ENCODE peak calls at places on chromosome 2, in four cellular contexts. One of them, this sample, is unnamed. For H3K4me1 and H3K36me3, the result is how much of the 10 kb centered on the place peaks cover.

GRCh38 chr2:177432703-177433102 is 40.1 kb downstream of the AGPS start:
- DNase-seq in cardiac muscle cell: no peak
- DNase-seq in upper lobe of right lung: no peak
- DNase-seq in neural progenitor cell: no peak
- DNase-seq in this sample: no peak

GRCh38 chr2:232324778-232325177 is 53.8 kb upstream of the ALPP start:
- DNase-seq in cardiac muscle cell: no peak
- DNase-seq in upper lobe of right lung: no peak
- DNase-seq in neural progenitor cell: no peak
- DNase-seq in this sample: no peak

GRCh38 chr2:96512341-96512740 is 7.2 kb upstream of the NEURL3 start:
- DNase-seq in cardiac muscle cell: no peak
- DNase-seq in upper lobe of right lung: no peak
- DNase-seq in neural progenitor cell: no peak
- DNase-seq in this sample: no peak

GRCh38 chr2:241052677-241053360 is 49.3 kb downstream of the MTERF4 start:
- DNase-seq in cardiac muscle cell: no peak
- DNase-seq in upper lobe of right lung: no peak
- DNase-seq in neural progenitor cell: no peak
- DNase-seq in this sample: no peak

GRCh38 chr2:231611273-231612198 is 18.9 kb downstream of the TEX44 start:
- DNase-seq in cardiac muscle cell: peak
- DNase-seq in upper lobe of right lung: no peak
- DNase-seq in neural progenitor cell: peak
- DNase-seq in this sample: no peak

GRCh38 chr2:217857624-217858506 is 144.9 kb downstream of the TNS1 start:
- DNase-seq in cardiac muscle cell: no peak
- DNase-seq in upper lobe of right lung: no peak
- DNase-seq in neural progenitor cell: no peak
- DNase-seq in this sample: no peak

GRCh38 chr2:45945182-45945779 is 293.8 kb downstream of the PRKCE start:
- DNase-seq in cardiac muscle cell: no peak
- DNase-seq in upper lobe of right lung: no peak
- DNase-seq in neural progenitor cell: no peak
- DNase-seq in this sample: no peak

GRCh38 chr2:32565902-32566301 is 61.9 kb upstream of the TTC27 start:
- DNase-seq in cardiac muscle cell: no peak
- DNase-seq in upper lobe of right lung: no peak
- DNase-seq in neural progenitor cell: no peak
- DNase-seq in this sample: no peak

GRCh38 chr2:224833986-224834385 is 117.8 kb upstream of the CCDC195 start:
- DNase-seq in cardiac muscle cell: no peak
- DNase-seq in upper lobe of right lung: no peak
- DNase-seq in neural progenitor cell: no peak
- DNase-seq in this sample: no peak

GRCh38 chr2:238970553-238971081 is 122.7 kb downstream of the TWIST2 start:
- DNase-seq in cardiac muscle cell: peak
- DNase-seq in upper lobe of right lung: peak
- DNase-seq in neural progenitor cell: peak
- DNase-seq in this sample: no peak

GRCh38 chr2:189465478-189465877 is 24.2 kb downstream of the WDR75 start:
- DNase-seq in cardiac muscle cell: no peak
- DNase-seq in upper lobe of right lung: no peak
- DNase-seq in neural progenitor cell: no peak
- DNase-seq in this sample: no peak

GRCh38 chr2:160415991-160416390 is 77.6 kb downstream of the RBMS1 start:
- DNase-seq in cardiac muscle cell: no peak
- DNase-seq in upper lobe of right lung: no peak
- DNase-seq in neural progenitor cell: no peak
- DNase-seq in this sample: no peak

GRCh38 chr2:82636411-82637020 is 1822.6 kb downstream of the SUCLG1 start:
- DNase-seq in cardiac muscle cell: peak
- DNase-seq in upper lobe of right lung: no peak
- DNase-seq in neural progenitor cell: no peak
- DNase-seq in this sample: no peak

GRCh38 chr2:202109737-202110184 is 36.7 kb downstream of the KIAA2012 start:
- DNase-seq in cardiac muscle cell: peak
- DNase-seq in upper lobe of right lung: no peak
- DNase-seq in neural progenitor cell: peak
- DNase-seq in this sample: peak

GRCh38 chr2:130768191-130768855 is 13.0 kb downstream of the AMER3 start:
- DNase-seq in cardiac muscle cell: no peak
- DNase-seq in upper lobe of right lung: no peak
- DNase-seq in neural progenitor cell: no peak
- DNase-seq in this sample: no peak

GRCh38 chr2:136182315-136182714 is 64.4 kb upstream of the CXCR4 start:
- DNase-seq in cardiac muscle cell: no peak
- DNase-seq in upper lobe of right lung: no peak
- DNase-seq in neural progenitor cell: no peak
- DNase-seq in this sample: no peak

GRCh38 chr2:241777686-241778627 is 1.3 kb downstream of the GAL3ST2 start:
- DNase-seq in cardiac muscle cell: no peak
- DNase-seq in upper lobe of right lung: peak
- DNase-seq in neural progenitor cell: no peak
- DNase-seq in this sample: no peak

GRCh38 chr2:138485019-138485418 is 16.6 kb upstream of the SPOPL start:
- DNase-seq in cardiac muscle cell: no peak
- DNase-seq in upper lobe of right lung: no peak
- DNase-seq in neural progenitor cell: no peak
- DNase-seq in this sample: no peak

GRCh38 chr2:72325592-72326422 is 178.1 kb upstream of the CYP26B1 start:
- DNase-seq in cardiac muscle cell: peak
- DNase-seq in upper lobe of right lung: no peak
- DNase-seq in neural progenitor cell: peak
- DNase-seq in this sample: no peak

GRCh38 chr2:204795156-204795555 is 249.9 kb downstream of the PARD3B start:
- DNase-seq in cardiac muscle cell: peak
- DNase-seq in upper lobe of right lung: no peak
- DNase-seq in neural progenitor cell: no peak
- DNase-seq in this sample: no peak

GRCh38 chr2:69764286-69765058 is 22.5 kb downstream of the ANXA4 start:
- DNase-seq in cardiac muscle cell: no peak
- DNase-seq in upper lobe of right lung: no peak
- DNase-seq in neural progenitor cell: no peak
- DNase-seq in this sample: no peak

GRCh38 chr2:96353606-96354095 is 18.1 kb downstream of the NCAPH start:
- DNase-seq in cardiac muscle cell: peak
- DNase-seq in upper lobe of right lung: no peak
- DNase-seq in neural progenitor cell: no peak
- DNase-seq in this sample: no peak

GRCh38 chr2:121567957-121568409 is 37.3 kb downstream of the RNU4ATAC start:
- DNase-seq in cardiac muscle cell: no peak
- DNase-seq in upper lobe of right lung: no peak
- DNase-seq in neural progenitor cell: no peak
- DNase-seq in this sample: no peak

GRCh38 chr2:37501121-37501520 is 156.7 kb downstream of the QPCT start:
- DNase-seq in cardiac muscle cell: no peak
- DNase-seq in upper lobe of right lung: no peak
- DNase-seq in neural progenitor cell: no peak
- DNase-seq in this sample: no peak

GRCh38 chr2:162821176-162821575 is 17.4 kb downstream of the KCNH7 start:
- DNase-seq in cardiac muscle cell: no peak
- DNase-seq in upper lobe of right lung: no peak
- DNase-seq in neural progenitor cell: no peak
- DNase-seq in this sample: no peak

GRCh38 chr2:130756721-130757195 is 1.4 kb downstream of the AMER3 start:
- DNase-seq in cardiac muscle cell: no peak
- DNase-seq in upper lobe of right lung: no peak
- DNase-seq in neural progenitor cell: peak
- DNase-seq in this sample: no peak

GRCh38 chr2:714005-714741 is 37.0 kb upstream of the TMEM18 start:
- DNase-seq in cardiac muscle cell: peak
- DNase-seq in upper lobe of right lung: no peak
- DNase-seq in neural progenitor cell: peak
- DNase-seq in this sample: no peak

GRCh38 chr2:120737802-120738516 is 2.3 kb downstream of the GLI2 start:
- DNase-seq in cardiac muscle cell: peak
- DNase-seq in upper lobe of right lung: no peak
- DNase-seq in neural progenitor cell: peak
- DNase-seq in this sample: no peak

DNA sequence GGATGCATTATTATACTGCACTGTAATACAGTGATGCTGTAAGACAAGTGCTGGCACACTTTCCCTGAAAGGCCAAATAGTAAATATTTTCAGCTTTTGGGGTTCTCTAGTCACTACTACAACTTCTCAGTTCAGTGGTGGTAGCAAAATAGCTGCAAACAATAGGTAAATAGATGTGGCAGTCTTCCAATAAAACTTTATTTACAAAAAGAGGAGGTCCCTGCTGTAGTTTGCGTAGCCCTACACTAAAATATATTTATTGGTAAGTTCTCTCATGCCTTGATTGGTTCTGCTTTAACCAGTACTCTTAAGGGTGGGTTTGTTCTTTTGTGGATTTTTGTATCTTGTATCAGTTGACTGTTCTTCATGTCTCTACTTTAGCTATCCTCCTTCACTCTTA is 7.8 kb downstream of the GLS start:
- DNase-seq in cardiac muscle cell: no peak
- DNase-seq in upper lobe of right lung: no peak
- DNase-seq in neural progenitor cell: no peak
- DNase-seq in this sample: no peak
- H3K4me1 ChIP-seq in cardiac muscle cell: under half
- H3K4me1 ChIP-seq in upper lobe of right lung: under half
- H3K4me1 ChIP-seq in neural progenitor cell: under half
- H3K4me1 ChIP-seq in this sample: under half

DNA sequence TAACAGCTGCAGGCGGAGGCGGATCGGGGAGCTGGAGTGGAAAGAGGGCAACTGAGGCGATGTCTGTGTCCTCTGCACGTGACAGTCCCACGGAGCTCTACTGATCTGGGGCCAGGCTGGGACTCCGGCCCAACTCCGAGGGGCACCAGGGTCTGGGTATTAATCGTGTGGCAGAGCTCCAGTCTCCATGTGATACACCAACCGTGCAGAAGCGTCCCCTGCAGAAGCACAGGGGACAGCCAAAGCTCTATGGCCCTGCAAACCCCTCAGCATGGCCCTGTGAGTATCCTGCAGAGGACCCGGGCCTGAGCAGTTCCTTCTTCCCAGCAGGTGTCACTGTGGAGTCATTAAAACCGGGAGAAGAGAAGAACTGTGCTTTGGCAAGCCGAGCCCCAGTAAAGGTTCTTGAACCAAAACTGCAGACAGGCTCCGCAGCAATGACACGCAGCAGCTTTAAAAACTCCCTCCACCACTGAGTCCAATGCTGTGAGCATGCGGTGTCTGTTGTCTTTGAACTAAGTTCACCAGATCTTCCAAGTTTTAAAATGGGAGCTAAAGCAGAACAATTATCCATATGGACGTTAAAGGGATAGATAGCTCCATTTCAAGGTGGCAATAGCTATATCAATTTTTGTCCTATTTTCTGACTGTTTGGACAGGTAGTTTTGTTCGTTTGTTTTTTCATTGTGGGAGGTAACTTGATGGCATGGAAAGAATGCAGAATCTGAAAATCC is 79.4 kb downstream of the TMEM182 start:
- DNase-seq in cardiac muscle cell: peak
- DNase-seq in upper lobe of right lung: no peak
- DNase-seq in neural progenitor cell: peak
- DNase-seq in this sample: no peak
- TF ChIP-seq CTCF in cardiac muscle cell: peak
- TF ChIP-seq CTCF in upper lobe of right lung: peak
- TF ChIP-seq CTCF in neural progenitor cell: peak
- TF ChIP-seq CTCF in this sample: no peak

GRCh38 chr2:84849271-84849952 is 31.5 kb downstream of the TRABD2A start:
- DNase-seq in cardiac muscle cell: no peak
- DNase-seq in upper lobe of right lung: no peak
- DNase-seq in neural progenitor cell: no peak
- DNase-seq in this sample: no peak

GRCh38 chr2:84854835-84855234 is 26.0 kb downstream of the TRABD2A start:
- DNase-seq in cardiac muscle cell: no peak
- DNase-seq in upper lobe of right lung: no peak
- DNase-seq in neural progenitor cell: no peak
- DNase-seq in this sample: no peak

GRCh38 chr2:84855730-84856129 is 25.2 kb downstream of the TRABD2A start:
- DNase-seq in cardiac muscle cell: no peak
- DNase-seq in upper lobe of right lung: no peak
- DNase-seq in neural progenitor cell: peak
- DNase-seq in this sample: no peak

GRCh38 chr2:84850471-84850870 is 30.4 kb downstream of the TRABD2A start:
- DNase-seq in cardiac muscle cell: no peak
- DNase-seq in upper lobe of right lung: no peak
- DNase-seq in neural progenitor cell: no peak
- DNase-seq in this sample: no peak

GRCh38 chr2:84851876-84852275 is 29.0 kb downstream of the TRABD2A start:
- DNase-seq in cardiac muscle cell: no peak
- DNase-seq in upper lobe of right lung: no peak
- DNase-seq in neural progenitor cell: no peak
- DNase-seq in this sample: no peak
- H3K36me3 ChIP-seq in cardiac muscle cell: under half
- H3K36me3 ChIP-seq in upper lobe of right lung: under half
- H3K36me3 ChIP-seq in neural progenitor cell: under half
- H3K36me3 ChIP-seq in this sample: under half

GRCh38 chr2:234245945-234246344 is 195.4 kb downstream of the SPP2 start:
- DNase-seq in cardiac muscle cell: peak
- DNase-seq in upper lobe of right lung: no peak
- DNase-seq in neural progenitor cell: no peak
- DNase-seq in this sample: no peak
- H3K4me1 ChIP-seq in cardiac muscle cell: under half
- H3K4me1 ChIP-seq in upper lobe of right lung: under half
- H3K4me1 ChIP-seq in neural progenitor cell: under half
- H3K4me1 ChIP-seq in this sample: half or more

GRCh38 chr2:116098049-116098448 is 1655.6 kb downstream of the DPP10 start:
- DNase-seq in cardiac muscle cell: no peak
- DNase-seq in upper lobe of right lung: no peak
- DNase-seq in neural progenitor cell: no peak
- DNase-seq in this sample: no peak
- TF ChIP-seq CTCF in cardiac muscle cell: no peak
- TF ChIP-seq CTCF in upper lobe of right lung: no peak
- TF ChIP-seq CTCF in neural progenitor cell: peak
- TF ChIP-seq CTCF in this sample: no peak

GRCh38 chr2:15331787-15332186 is 229.3 kb downstream of the NBAS start:
- DNase-seq in cardiac muscle cell: peak
- DNase-seq in upper lobe of right lung: no peak
- DNase-seq in neural progenitor cell: no peak
- DNase-seq in this sample: no peak

GRCh38 chr2:15337996-15338666 is 223.0 kb downstream of the NBAS start:
- DNase-seq in cardiac muscle cell: no peak
- DNase-seq in upper lobe of right lung: no peak
- DNase-seq in neural progenitor cell: no peak
- DNase-seq in this sample: no peak

GRCh38 chr2:15334650-15335326 is 226.3 kb downstream of the NBAS start:
- DNase-seq in cardiac muscle cell: no peak
- DNase-seq in upper lobe of right lung: no peak
- DNase-seq in neural progenitor cell: no peak
- DNase-seq in this sample: no peak
- H3K36me3 ChIP-seq in cardiac muscle cell: under half
- H3K36me3 ChIP-seq in upper lobe of right lung: under half
- H3K36me3 ChIP-seq in neural progenitor cell: under half
- H3K36me3 ChIP-seq in this sample: under half

GRCh38 chr2:133812826-133813617 is 244.8 kb upstream of the NCKAP5 start:
- DNase-seq in cardiac muscle cell: peak
- DNase-seq in upper lobe of right lung: no peak
- DNase-seq in neural progenitor cell: no peak
- DNase-seq in this sample: no peak
- H3K4me1 ChIP-seq in cardiac muscle cell: under half
- H3K4me1 ChIP-seq in upper lobe of right lung: under half
- H3K4me1 ChIP-seq in neural progenitor cell: under half
- H3K4me1 ChIP-seq in this sample: under half